ENCODE peak calls at places on chromosomes 7 and 10, in seven cellular contexts. C is right lobe of liver, J is suprapubic skin, G is Peyer's patch, K is lower leg skin, Y is upper lobe of left lung, X is uterus. N is an unnamed sample.

GRCh38 chr7:130891254-130892094 is 157.5 kb upstream of the KLF14 start:
- DNase-seq in C (peak), J (no peak), G (no peak), K (no peak), Y (peak), X (peak), N (no peak)

GRCh38 chr10:4849555-4850242 is 23.7 kb downstream of the AKR1E2 start:
- DNase-seq in C (peak), J (peak), G (peak), K (peak), Y (no peak), X (peak), N (no peak)

GRCh38 chr7:137209151-137209822 is 134.2 kb downstream of the PTN start:
- DNase-seq in C (no peak), J (no peak), G (no peak), K (no peak), Y (no peak), X (no peak), N (no peak)

GRCh38 chr10:53003094-53003493 is 230.5 kb upstream of the MBL2 start:
- DNase-seq in C (no peak), J (no peak), G (no peak), K (no peak), Y (no peak), X (no peak), N (no peak)

GRCh38 chr7:27156901-27157716 is 634 bp upstream of the HOXA7 start:
- DNase-seq in C (peak), J (peak), G (peak), K (peak), Y (no peak), X (peak), N (no peak)

GRCh38 chr7:2952316-2952715 is 91.4 kb downstream of the CARD11 start:
- DNase-seq in C (no peak), J (peak), G (no peak), K (peak), Y (no peak), X (no peak), N (no peak)

GRCh38 chr10:103553743-103554487 is 60.4 kb downstream of the NEURL1 start:
- DNase-seq in C (no peak), J (no peak), G (peak), K (no peak), Y (no peak), X (no peak), N (no peak)

GRCh38 chr7:32058017-32058416 is 12.2 kb downstream of the PDE1C start:
- DNase-seq in C (no peak), J (no peak), G (no peak), K (no peak), Y (no peak), X (no peak), N (no peak)

GRCh38 chr7:22269963-22270362 is 87.0 kb downstream of the RAPGEF5 start:
- DNase-seq in C (peak), J (no peak), G (peak), K (no peak), Y (no peak), X (no peak), N (no peak)

GRCh38 chr10:104334561-104334960 is 3.7 kb downstream of the ITPRIP start:
- DNase-seq in C (peak), J (peak), G (no peak), K (peak), Y (no peak), X (no peak), N (no peak)

GRCh38 chr7:134619627-134620331 is 26.9 kb upstream of the BPGM start:
- DNase-seq in C (no peak), J (no peak), G (no peak), K (no peak), Y (no peak), X (no peak), N (no peak)

GRCh38 chr7:135248546-135248945 is 14.9 kb downstream of the STRA8 start:
- DNase-seq in C (no peak), J (no peak), G (no peak), K (peak), Y (no peak), X (no peak), N (no peak)

GRCh38 chr10:88810196-88810961 is 7.8 kb downstream of the LIPM start:
- DNase-seq in C (no peak), J (no peak), G (no peak), K (no peak), Y (no peak), X (no peak), N (no peak)

GRCh38 chr7:29567174-29567573 is 3.5 kb downstream of the PRR15 start:
- DNase-seq in C (no peak), J (no peak), G (no peak), K (no peak), Y (no peak), X (no peak), N (no peak)

GRCh38 chr10:1572519-1573333 is 164.6 kb downstream of the ADARB2 start:
- DNase-seq in C (peak), J (no peak), G (no peak), K (no peak), Y (no peak), X (no peak), N (no peak)

GRCh38 chr7:135121868-135122267 is 26.0 kb upstream of the TMEM140 start:
- DNase-seq in C (no peak), J (no peak), G (no peak), K (no peak), Y (no peak), X (no peak), N (no peak)

GRCh38 chr7:81114682-81115081 is 195.8 kb upstream of the SEMA3C start:
- DNase-seq in C (no peak), J (no peak), G (no peak), K (no peak), Y (no peak), X (no peak), N (no peak)

GRCh38 chr10:103942866-103943265 is 24.1 kb upstream of the SLK start:
- DNase-seq in C (no peak), J (no peak), G (no peak), K (no peak), Y (no peak), X (no peak), N (no peak)

GRCh38 chr7:149742075-149742701 is 31.2 kb downstream of the ZNF467 start:
- DNase-seq in C (peak), J (no peak), G (peak), K (peak), Y (no peak), X (peak), N (peak)

GRCh38 chr10:49601857-49602256 is 8.3 kb upstream of the SLC18A3 start:
- DNase-seq in C (peak), J (no peak), G (no peak), K (peak), Y (no peak), X (no peak), N (no peak)

DNA sequence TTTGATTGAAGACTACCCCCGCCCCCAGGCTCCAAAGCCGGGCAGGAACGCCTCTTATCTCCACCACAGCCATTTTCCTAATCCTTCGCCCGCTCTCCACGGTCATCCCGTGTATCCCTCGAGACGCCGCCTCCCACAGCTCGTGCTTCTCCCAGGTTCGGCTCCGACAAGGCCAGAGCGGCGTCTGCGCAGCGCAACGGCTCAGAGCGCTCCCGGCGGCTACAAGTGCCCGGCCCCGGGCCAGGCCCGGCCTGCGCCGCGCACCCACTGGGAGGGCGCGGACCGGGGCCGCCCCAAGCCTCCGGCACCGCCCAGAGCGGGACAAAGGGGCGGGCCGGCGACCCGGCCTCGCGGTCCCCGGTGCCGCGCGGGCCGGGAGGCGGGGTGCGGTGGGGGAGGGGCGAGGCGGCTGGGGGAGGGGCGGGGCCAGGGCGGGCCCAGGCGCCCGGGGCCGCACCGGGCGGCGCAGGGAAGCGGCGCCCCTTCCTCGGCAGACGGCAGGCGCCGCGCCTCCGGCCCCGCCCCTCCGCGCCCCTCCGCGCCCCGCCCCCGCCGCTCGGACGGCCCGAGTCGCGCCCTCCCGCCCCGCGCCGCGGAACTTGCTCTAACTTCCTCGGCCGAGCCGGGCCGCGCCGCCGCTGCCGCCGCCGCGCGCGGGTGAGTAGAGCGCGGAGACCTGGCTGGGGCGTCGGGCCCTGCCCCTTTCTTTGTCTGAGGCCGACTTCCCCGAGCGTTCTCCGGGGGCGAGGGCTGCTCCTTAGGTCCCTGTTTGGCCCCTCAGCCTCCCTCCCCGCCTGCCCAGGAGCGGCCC is at the start of gene TSPAN14:
- DNase-seq in C (peak), J (peak), G (peak), K (peak), Y (peak), X (peak), N (peak)
- TF ChIP-seq POLR2A in C (peak), J (peak), G (peak), K (no peak), Y (peak), X (peak), N (no peak)

GRCh38 chr10:31395695-31396094 is 76.7 kb downstream of the ZEB1 start:
- DNase-seq in C (no peak), J (no peak), G (no peak), K (no peak), Y (no peak), X (no peak), N (no peak)
- TF ChIP-seq POLR2A in C (no peak), J (no peak), G (no peak), K (no peak), Y (no peak), X (no peak), N (no peak)

GRCh38 chr10:95660283-95660682 is 3.8 kb upstream of the ALDH18A1 start:
- DNase-seq in C (no peak), J (no peak), G (no peak), K (no peak), Y (no peak), X (no peak), N (no peak)

GRCh38 chr10:95655571-95656290 is 780 bp downstream of the ALDH18A1 start:
- DNase-seq in C (peak), J (no peak), G (no peak), K (peak), Y (no peak), X (no peak), N (no peak)

GRCh38 chr10:95653895-95654294 is 2.6 kb downstream of the ALDH18A1 start:
- DNase-seq in C (no peak), J (no peak), G (no peak), K (no peak), Y (no peak), X (no peak), N (no peak)

GRCh38 chr10:95657250-95657649 is 739 bp upstream of the ALDH18A1 start:
- DNase-seq in C (no peak), J (no peak), G (no peak), K (no peak), Y (no peak), X (no peak), N (no peak)

GRCh38 chr10:95656291-95657164 is at the start of gene ALDH18A1:
- DNase-seq in C (peak), J (peak), G (peak), K (peak), Y (peak), X (peak), N (peak)
- TF ChIP-seq POLR2A in C (peak), J (no peak), G (peak), K (no peak), Y (peak), X (peak), N (peak)

DNA sequence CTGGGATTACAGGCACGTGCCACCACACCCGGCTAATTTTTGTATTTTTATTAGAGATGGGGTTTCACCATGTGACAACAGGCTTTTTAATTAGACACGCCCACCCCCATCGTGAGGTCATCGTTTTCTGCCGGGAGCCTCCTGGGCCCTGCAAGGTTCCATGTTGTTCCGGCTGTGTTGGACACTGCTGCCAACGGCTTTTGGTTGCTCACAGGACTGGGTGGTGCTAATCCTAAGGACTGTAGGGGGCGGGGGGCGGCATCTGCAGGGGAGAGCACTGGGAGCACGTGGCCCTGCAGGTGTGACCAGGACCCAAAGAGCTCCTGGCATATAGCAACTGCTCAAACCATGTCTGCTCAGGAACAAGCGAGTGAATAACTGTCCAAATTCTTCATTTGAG is 29.5 kb upstream of the INSIG1 start:
- DNase-seq in C (no peak), J (no peak), G (no peak), K (no peak), Y (no peak), X (no peak), N (no peak)
- TF ChIP-seq POLR2A in C (no peak), J (no peak), G (no peak), K (no peak), Y (no peak), X (no peak), N (no peak)

DNA sequence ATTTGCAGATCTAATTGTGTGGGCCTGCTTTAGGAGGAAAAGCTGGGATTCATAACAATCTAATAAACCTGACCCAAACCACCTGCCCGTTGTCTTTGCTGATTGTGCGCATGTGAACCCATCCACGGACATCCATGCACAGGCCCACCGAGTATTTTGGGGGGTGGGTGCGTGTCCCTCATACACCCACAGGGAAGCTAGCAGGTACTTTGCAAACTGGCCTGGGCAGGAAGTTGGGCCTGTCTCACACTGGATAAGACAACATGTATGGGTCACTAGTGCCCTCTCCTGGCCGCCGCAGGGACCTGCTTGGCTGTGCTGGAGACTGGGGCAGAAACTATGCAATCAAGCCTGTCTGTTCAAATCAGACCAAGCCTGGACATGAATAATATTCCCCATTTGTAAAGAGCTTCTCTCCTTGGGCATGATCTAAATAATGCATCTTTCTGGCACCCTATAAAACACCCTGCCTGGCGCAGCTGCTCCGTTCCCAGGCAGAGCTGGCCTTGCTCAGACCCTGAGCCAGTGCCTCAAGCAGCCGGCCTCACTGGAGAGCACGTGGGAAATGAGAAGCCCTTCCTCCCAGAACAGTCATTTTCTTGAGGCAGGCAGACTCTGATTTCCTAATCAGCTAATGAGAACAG is 15.8 kb downstream of the ECHDC3 start:
- DNase-seq in C (peak), J (peak), G (peak), K (peak), Y (peak), X (peak), N (peak)
- TF ChIP-seq POLR2A in C (no peak), J (no peak), G (no peak), K (no peak), Y (no peak), X (no peak), N (no peak)

GRCh38 chr7:21191317-21192073 is 236.4 kb upstream of the SP4 start:
- DNase-seq in C (no peak), J (no peak), G (no peak), K (no peak), Y (no peak), X (no peak), N (no peak)

GRCh38 chr7:21184956-21185355 is 242.9 kb upstream of the SP4 start:
- DNase-seq in C (no peak), J (no peak), G (no peak), K (no peak), Y (no peak), X (no peak), N (no peak)

GRCh38 chr7:21185866-21186265 is 242.0 kb upstream of the SP4 start:
- DNase-seq in C (no peak), J (no peak), G (no peak), K (no peak), Y (no peak), X (no peak), N (no peak)
- TF ChIP-seq POLR2A in C (no peak), J (no peak), G (no peak), K (no peak), Y (no peak), X (no peak), N (no peak)

GRCh38 chr10:63702107-63702506 is 180.9 kb downstream of the REEP3 start:
- DNase-seq in C (peak), J (no peak), G (no peak), K (no peak), Y (no peak), X (no peak), N (no peak)
- TF ChIP-seq POLR2A in C (no peak), J (no peak), G (no peak), K (no peak), Y (no peak), X (no peak), N (no peak)

GRCh38 chr10:132418520-132419416 is 21.8 kb downstream of the PWWP2B start:
- DNase-seq in C (no peak), J (no peak), G (peak), K (peak), Y (peak), X (no peak), N (no peak)
- TF ChIP-seq POLR2A in C (no peak), J (no peak), G (peak), K (no peak), Y (peak), X (peak), N (no peak)

N was measured in GM12891.